ENCODE peak calls at places on chromosome 19, in five cellular contexts. S is stomach, E is uterus, B is body of pancreas, P is transverse colon. I is an unnamed sample.

GRCh38 chr19:40684280-40684679 is 6.2 kb downstream of the NUMBL start:
- DNase-seq in S (no peak), E (no peak), B (no peak), P (no peak), I (no peak)

GRCh38 chr19:41484822-41485221 is 41.9 kb downstream of the ERICH4 start:
- DNase-seq in P (no peak), B (no peak), S (no peak), E (no peak), I (no peak)

GRCh38 chr19:51407631-51408131 is 9.8 kb downstream of the SIGLEC10 start:
- DNase-seq in P (peak; percentile 37), B (peak; percentile 21), S (peak; percentile 40), E (no peak), I (peak; percentile 17)

GRCh38 chr19:14149509-14149994 is 13.2 kb upstream of the ASF1B start:
- DNase-seq in P (peak; percentile 70), B (no peak), S (peak; percentile 51), E (peak; percentile 83), I (no peak)

GRCh38 chr19:19602136-19602712 is 16.3 kb downstream of the PBX4 start:
- DNase-seq in E (no peak), P (no peak), S (no peak), B (no peak), I (no peak)

GRCh38 chr19:47511681-47512080 is 3.2 kb downstream of the NAPA start:
- DNase-seq in B (no peak), E (peak; percentile 63), P (no peak), S (no peak), I (no peak)

GRCh38 chr19:29880498-29881081 is 61.4 kb upstream of the URI1 start:
- DNase-seq in S (no peak), P (no peak), B (no peak), E (no peak), I (no peak)

GRCh38 chr19:31274964-31275319 is 74.3 kb downstream of the TSHZ3 start:
- DNase-seq in P (no peak), S (no peak), B (no peak), E (no peak), I (no peak)

GRCh38 chr19:15195381-15195964 is 5.3 kb downstream of the NOTCH3 start:
- DNase-seq in B (peak; percentile 57), E (peak; percentile 55), S (peak; percentile 56), P (peak; percentile 29), I (peak; percentile 86)

GRCh38 chr19:35751839-35752745 is 3.7 kb downstream of the LIN37 start:
- DNase-seq in E (no peak), P (peak; percentile 8), S (no peak), B (no peak), I (no peak)

GRCh38 chr19:41872775-41873647 is 4.1 kb upstream of the CD79A start:
- DNase-seq in B (peak; percentile 83), E (no peak), P (peak; percentile 87), S (peak; percentile 88), I (peak; percentile 68)

GRCh38 chr19:19259741-19260140 is 13.4 kb downstream of the TM6SF2 start:
- DNase-seq in E (no peak), B (no peak), P (no peak), S (no peak), I (peak; percentile 91)

GRCh38 chr19:13832096-13832495 is 36.9 kb downstream of the ZSWIM4 start:
- DNase-seq in P (no peak), B (no peak), E (no peak), S (no peak), I (no peak)

GRCh38 chr19:38956264-38956663 is 19.3 kb downstream of the FBXO17 start:
- DNase-seq in B (no peak), E (no peak), P (no peak), S (no peak), I (no peak)

DNA sequence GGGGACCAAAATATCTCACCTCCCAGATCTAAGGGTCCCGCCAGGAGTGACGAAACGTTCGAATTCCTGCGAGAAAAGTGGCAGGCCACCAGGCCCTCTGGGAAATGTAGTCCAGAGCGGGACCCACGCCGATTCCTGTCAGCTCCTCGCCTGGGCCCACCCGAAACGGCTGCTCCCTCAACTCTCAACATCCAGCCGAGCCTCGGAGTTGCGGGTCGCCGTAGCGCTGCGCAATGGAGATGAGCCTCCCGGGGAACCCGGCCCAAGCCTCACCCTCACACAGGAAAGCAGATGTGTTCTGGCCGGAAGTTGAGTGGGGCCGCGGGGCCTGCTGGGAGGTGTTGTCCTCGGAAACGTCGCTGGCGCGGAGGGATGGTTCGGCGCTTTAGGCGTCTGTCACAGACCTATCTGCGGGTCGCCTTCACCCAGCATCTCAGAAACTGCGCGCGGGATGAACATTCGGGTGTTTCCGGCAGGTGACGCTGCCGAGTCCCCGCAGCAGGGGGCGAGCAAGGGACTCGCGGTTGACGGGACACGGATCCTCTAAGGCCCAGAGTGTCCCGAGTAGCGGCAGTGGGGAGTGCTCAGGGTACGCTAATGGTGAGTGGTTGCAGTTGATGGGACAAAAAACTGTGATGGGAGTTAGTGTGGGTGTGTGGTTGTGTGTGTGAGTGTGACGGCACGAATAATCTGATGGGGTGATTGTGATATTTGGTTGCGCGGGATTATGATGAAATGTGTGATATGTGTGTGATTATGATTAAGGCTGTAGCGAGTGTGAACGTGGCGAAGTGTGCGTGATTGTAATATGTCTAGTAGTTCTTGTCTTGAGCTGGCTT is at the start of the genes ZNF568 and ZNF829:
- DNase-seq in P (peak; percentile 87), B (peak; percentile 82), S (peak; percentile 83), E (peak; percentile 80), I (peak; percentile 88)
- TF ChIP-seq POLR2A in P (no peak), B (peak; percentile 45), S (no peak), E (peak; percentile 9), I (peak; percentile 34)

GRCh38 chr19:16828990-16829821 is at the start of gene SIN3B:
- DNase-seq in P (peak; percentile 91), E (peak; percentile 92), B (peak; percentile 88), S (peak; percentile 89), I (peak; percentile 74)
- TF ChIP-seq POLR2A in P (no peak), E (peak; percentile 82), B (no peak), S (no peak), I (peak; percentile 87)

GRCh38 chr19:44752816-44753618 is 4.5 kb downstream of the BCL3 start:
- DNase-seq in E (peak; percentile 91), B (peak; percentile 90), S (peak; percentile 95), P (peak; percentile 96), I (peak; percentile 96)
- TF ChIP-seq POLR2A in E (peak; percentile 27), B (peak; percentile 65), S (no peak), P (peak; percentile 71), I (no peak)

GRCh38 chr19:33133438-33134031 is 1.6 kb downstream of the WDR88 start:
- DNase-seq in E (no peak), B (no peak), P (no peak), S (no peak), I (no peak)

GRCh38 chr19:33132425-33132824 is 511 bp downstream of the WDR88 start:
- DNase-seq in S (no peak), B (no peak), P (no peak), E (no peak), I (no peak)

GRCh38 chr19:33132021-33132420 is at the start of gene WDR88:
- DNase-seq in P (no peak), S (no peak), E (no peak), B (no peak), I (no peak)

GRCh38 chr19:33130433-33130832 is 1.5 kb upstream of the WDR88 start:
- DNase-seq in S (no peak), B (no peak), P (no peak), E (no peak), I (no peak)

GRCh38 chr19:33129901-33130300 is 2.0 kb upstream of the WDR88 start:
- DNase-seq in P (no peak), S (no peak), B (no peak), E (no peak), I (no peak)
- TF ChIP-seq POLR2A in P (no peak), S (no peak), B (no peak), E (no peak), I (no peak)

DNA sequence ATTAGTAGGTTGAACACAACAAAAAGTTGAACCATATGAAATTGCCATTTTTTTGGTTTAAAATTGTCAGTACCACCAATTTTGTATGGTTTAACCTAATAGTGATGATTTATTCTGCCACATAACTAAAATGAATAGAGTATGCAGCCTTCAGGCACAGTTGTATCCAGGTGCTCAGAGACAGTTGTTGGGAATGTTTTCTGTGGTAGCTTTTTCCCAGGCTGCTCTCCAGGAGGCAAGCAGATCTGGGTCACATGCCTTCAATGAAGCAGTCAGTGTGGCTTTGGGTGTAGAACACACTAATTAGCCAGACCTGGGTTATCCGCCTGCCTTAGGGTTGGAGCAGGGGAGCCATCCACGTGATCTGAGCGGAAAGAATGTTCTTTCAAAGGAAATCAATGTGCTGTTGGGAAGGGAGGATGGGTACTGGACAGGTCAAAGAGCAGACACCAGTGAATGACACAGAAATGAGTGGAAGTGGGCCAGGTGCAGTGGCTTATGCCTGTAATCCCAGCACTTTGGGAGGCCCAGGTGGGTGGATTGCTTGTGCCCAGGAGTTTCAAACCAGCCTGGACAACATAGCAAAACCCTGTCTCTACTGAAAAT is 28.6 kb downstream of the MARK4 start:
- DNase-seq in B (no peak), P (no peak), S (no peak), E (no peak), I (no peak)
- TF ChIP-seq POLR2A in B (no peak), P (no peak), S (no peak), E (no peak), I (no peak)

GRCh38 chr19:58543826-58544590 is at the start of gene TRIM28:
- DNase-seq in E (peak; percentile 100), B (peak; percentile 98), S (peak; percentile 99), P (peak; percentile 99), I (peak; percentile 100)
- TF ChIP-seq POLR2A in E (peak; percentile 99), B (peak; percentile 90), S (no peak), P (peak; percentile 91), I (peak; percentile 99)

GRCh38 chr19:49496574-49497008 is 357 bp downstream of the RPS11 start:
- DNase-seq in P (no peak), B (no peak), E (no peak), S (no peak), I (no peak)
- TF ChIP-seq POLR2A in P (no peak), B (no peak), E (no peak), S (no peak), I (no peak)

GRCh38 chr19:343941-344624 is 513 bp downstream of the MIER2 start:
- DNase-seq in P (no peak), S (no peak), E (peak; percentile 27), B (peak; percentile 28), I (peak; percentile 70)

GRCh38 chr19:341386-342127 is 3.0 kb downstream of the MIER2 start:
- DNase-seq in E (no peak), P (no peak), S (no peak), B (no peak), I (no peak)

GRCh38 chr19:343451-343931 is 1.1 kb downstream of the MIER2 start:
- DNase-seq in E (no peak), B (no peak), S (no peak), P (no peak), I (no peak)

GRCh38 chr19:342128-342455 is 2.5 kb downstream of the MIER2 start:
- DNase-seq in E (no peak), S (no peak), B (no peak), P (no peak), I (no peak)

DNA sequence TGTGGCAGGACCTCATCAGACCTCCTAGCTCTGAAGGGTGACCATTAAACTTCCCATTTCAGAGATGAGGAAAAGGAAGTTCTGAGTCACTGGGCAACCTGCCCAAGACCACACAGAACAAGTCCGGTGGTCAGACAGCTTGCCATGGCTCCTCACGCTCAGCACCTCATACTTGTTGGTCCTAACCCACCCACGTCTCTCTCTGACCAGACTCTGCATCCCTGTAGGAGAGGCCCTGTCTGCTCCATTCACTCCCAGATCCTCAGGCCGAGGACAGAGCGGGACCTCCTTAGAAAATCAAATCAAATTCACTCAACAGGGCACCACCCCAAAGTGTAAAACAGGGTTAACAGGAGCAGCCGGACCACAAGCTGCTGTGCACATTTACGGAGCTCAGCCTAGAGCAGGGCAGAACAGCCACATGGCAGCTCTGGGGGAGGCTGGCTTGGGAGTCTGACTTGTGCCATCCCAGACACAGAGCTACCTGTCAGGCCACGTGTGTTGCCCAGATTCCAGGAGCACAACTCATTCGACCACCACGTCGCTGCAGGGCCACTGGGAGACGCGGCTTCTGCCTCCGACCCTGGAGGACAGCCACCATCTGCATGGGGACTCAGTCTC is 1.7 kb downstream of the MIER2 start:
- DNase-seq in B (peak; percentile 40), E (peak; percentile 49), S (peak; percentile 51), P (peak; percentile 59), I (peak; percentile 73)
- TF ChIP-seq POLR2A in B (peak; percentile 30), E (no peak), S (no peak), P (no peak), I (no peak)

I was measured in H54.